ENCODE peak calls at places on chromosomes 2 and 18, in seven cellular contexts. M is HFF-Myc; U is body of pancreas; T is GM13976; I is tibial artery; B is CD8-positive, alpha-beta T cell; N is mammary epithelial cell. G is an unnamed sample.

GRCh38 chr2:32532961-32533360 is 94.9 kb upstream of the TTC27 start:
- DNase-seq in U (no peak), T (no peak), N (no peak), M (no peak), I (no peak), B (no peak), G (no peak)

GRCh38 chr2:11067221-11068078 is 87.8 kb upstream of the SLC66A3 start:
- DNase-seq in M (no peak), U (no peak), I (no peak), T (no peak), B (no peak), N (no peak), G (no peak)

GRCh38 chr2:76444732-76445131 is 734.0 kb upstream of the GCFC2 start:
- DNase-seq in T (no peak), U (no peak), N (no peak), I (no peak), B (no peak), M (no peak), G (no peak)

GRCh38 chr2:24906466-24906865 is 13.6 kb downstream of the ADCY3 start:
- DNase-seq in B (no peak), I (no peak), T (no peak), U (no peak), M (no peak), N (no peak), G (no peak)

GRCh38 chr2:179410552-179411356 is 146.1 kb upstream of the SESTD1 start:
- DNase-seq in M (peak; percentile 39), U (peak; percentile 58), I (peak; percentile 38), N (peak; percentile 48), B (no peak), T (peak; percentile 34), G (peak; percentile 58)

GRCh38 chr2:106701134-106701994 is 184.6 kb downstream of the ST6GAL2 start:
- DNase-seq in U (no peak), I (no peak), M (no peak), T (no peak), N (no peak), B (no peak), G (no peak)

GRCh38 chr2:79982445-79982844 is 322.1 kb downstream of the LRRTM1 start:
- DNase-seq in N (no peak), I (no peak), T (no peak), M (no peak), U (no peak), B (no peak), G (no peak)

GRCh38 chr2:85318222-85319182 is 9.3 kb downstream of the TGOLN2 start:
- DNase-seq in U (no peak), B (no peak), I (no peak), M (peak; percentile 73), T (peak; percentile 30), N (peak; percentile 44), G (peak; percentile 88)

GRCh38 chr2:241064008-241064801 is 37.9 kb downstream of the MTERF4 start:
- DNase-seq in M (no peak), I (no peak), N (peak; percentile 56), U (peak; percentile 78), T (peak; percentile 78), B (peak; percentile 39), G (no peak)

GRCh38 chr2:235041918-235042575 is 90.2 kb downstream of the SH3BP4 start:
- DNase-seq in I (no peak), N (no peak), U (no peak), T (no peak), M (no peak), B (no peak), G (no peak)

GRCh38 chr18:25229080-25229479 is 122.9 kb downstream of the ZNF521 start:
- DNase-seq in I (no peak), B (no peak), U (no peak), M (peak; percentile 91), T (no peak), N (no peak), G (peak; percentile 20)

GRCh38 chr2:238233625-238234024 is 6.2 kb downstream of the HES6 start:
- DNase-seq in N (no peak), T (no peak), B (no peak), I (no peak), U (no peak), M (no peak), G (no peak)

GRCh38 chr2:8882094-8882493 is 44.7 kb upstream of the KIDINS220 start:
- DNase-seq in T (no peak), I (no peak), N (peak; percentile 39), M (no peak), U (no peak), B (no peak), G (peak; percentile 19)

GRCh38 chr2:62539892-62540785 is 34.1 kb upstream of the TMEM17 start:
- DNase-seq in M (no peak), T (no peak), B (no peak), U (peak; percentile 38), I (no peak), N (no peak), G (peak; percentile 18)

GRCh38 chr2:46392561-46393351 is 86.6 kb upstream of the TMEM247 start:
- DNase-seq in M (no peak), T (peak; percentile 51), I (no peak), U (no peak), N (no peak), B (no peak), G (no peak)

GRCh38 chr18:80033181-80034067 is 810 bp upstream of the RBFA start:
- DNase-seq in T (no peak), U (peak; percentile 20), I (peak; percentile 45), M (peak; percentile 84), B (no peak), N (no peak), G (peak; percentile 85)

GRCh38 chr2:233380132-233381012 is 26.1 kb downstream of the DGKD start:
- DNase-seq in B (no peak), U (no peak), N (no peak), I (no peak), M (no peak), T (no peak), G (no peak)

GRCh38 chr2:149564983-149565382 is 22.6 kb downstream of the MMADHC start:
- DNase-seq in M (no peak), U (no peak), B (no peak), N (no peak), T (no peak), I (no peak), G (no peak)

GRCh38 chr2:96144481-96145027 is 686 bp downstream of the DUSP2 start:
- DNase-seq in M (no peak), U (no peak), T (no peak), I (no peak), N (no peak), B (peak; percentile 54), G (no peak)

GRCh38 chr18:27298215-27298804 is 113.2 kb upstream of the CHST9 start:
- DNase-seq in N (peak; percentile 8), M (no peak), B (no peak), U (no peak), T (no peak), I (no peak), G (no peak)
- TF ChIP-seq CTCF in N (peak; percentile 44), M (no peak), B (no peak), U (no peak), T (no peak), I (no peak), G (no peak)

DNA sequence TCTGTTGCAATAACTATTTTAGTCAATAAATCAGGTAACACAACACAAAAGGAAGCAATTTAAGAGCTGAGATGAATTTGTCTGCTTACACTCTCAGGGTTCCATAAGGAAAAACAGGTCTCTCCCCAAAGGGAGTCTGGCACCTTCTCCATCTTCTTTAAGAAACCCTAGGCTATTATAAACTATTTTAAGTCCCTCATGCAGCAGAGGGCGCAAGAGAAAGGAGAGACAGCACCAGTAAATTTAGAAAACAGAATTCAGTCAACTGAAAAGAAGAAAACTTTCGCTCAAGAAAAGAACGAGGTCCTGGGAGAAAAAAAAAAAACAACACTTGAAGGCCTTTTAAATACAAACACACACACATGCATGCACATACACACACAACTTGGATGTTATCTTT is 19.1 kb downstream of the SULT1C4 start:
- DNase-seq in T (no peak), I (no peak), N (peak; percentile 39), M (no peak), B (no peak), U (no peak), G (peak; percentile 52)
- TF ChIP-seq CTCF in T (peak; percentile 16), I (no peak), N (peak; percentile 28), M (peak; percentile 34), B (no peak), U (no peak), G (peak; percentile 73)

GRCh38 chr2:231361701-231362588 is 33.6 kb upstream of the B3GNT7 start:
- DNase-seq in N (no peak), T (peak; percentile 87), I (no peak), B (no peak), M (no peak), U (no peak), G (no peak)
- TF ChIP-seq CTCF in N (no peak), T (peak; percentile 27), I (no peak), B (no peak), M (no peak), U (no peak), G (no peak)

GRCh38 chr18:76385681-76385975 is 109.4 kb downstream of the ZNF516 start:
- DNase-seq in B (no peak), T (no peak), U (no peak), I (no peak), N (no peak), M (no peak), G (no peak)
- TF ChIP-seq CTCF in B (no peak), T (no peak), U (no peak), I (no peak), N (no peak), M (no peak), G (no peak)

DNA sequence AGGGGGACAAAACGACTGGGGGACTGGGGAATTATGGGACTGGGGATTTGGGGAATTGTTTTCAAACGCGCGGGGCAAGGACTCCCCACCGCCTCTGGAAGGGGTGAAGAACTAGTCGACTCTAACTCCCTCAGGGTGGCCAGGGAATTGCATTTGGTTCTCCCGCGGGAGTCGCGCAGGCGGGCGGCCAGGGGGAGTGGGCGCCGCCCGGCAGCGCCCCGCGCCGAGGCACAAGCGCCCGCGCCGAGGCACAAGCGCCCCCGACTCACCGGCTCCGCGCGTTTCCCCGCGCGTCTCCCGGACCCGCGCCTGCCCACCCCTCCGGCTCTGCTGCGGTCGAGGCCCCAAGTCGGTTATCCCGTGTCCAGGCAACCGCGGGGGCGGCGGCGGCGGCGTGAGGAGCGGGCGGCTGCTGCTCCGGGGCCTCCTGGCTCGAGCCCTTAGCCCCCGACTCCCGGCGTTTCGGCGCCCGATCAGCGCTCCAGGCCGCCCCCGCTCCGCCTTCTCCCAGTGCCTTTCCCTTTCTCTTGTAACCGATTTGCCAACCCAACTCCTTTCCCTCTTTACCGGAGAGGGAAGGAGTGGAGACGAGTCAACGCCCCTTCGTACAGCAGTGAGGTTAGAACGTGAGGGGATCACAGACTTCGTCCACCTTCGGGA is at the start of gene CCDC178:
- DNase-seq in M (no peak), I (peak; percentile 22), T (peak; percentile 18), U (peak; percentile 36), B (no peak), N (no peak), G (no peak)
- TF ChIP-seq CTCF in M (no peak), I (peak; percentile 2), T (no peak), U (no peak), B (no peak), N (no peak), G (no peak)